ENCODE peak calls at places on chromosomes 4 and X, in four cellular contexts. One of them, this sample, is unnamed.
A peak's percentile ranks its signal among the peaks of the same experiment; 100 is the strongest.

GRCh38 chrX:95071621-95072020 is 1397.6 kb downstream of the FAM133A start:
- DNase-seq in transverse colon: no peak
- DNase-seq in H9: no peak
- DNase-seq in CD4-positive, alpha-beta T cell: no peak
- DNase-seq in this sample: no peak

GRCh38 chr4:61068745-61069144 is 131.4 kb upstream of the ADGRL3 start:
- DNase-seq in transverse colon: no peak
- DNase-seq in H9: no peak
- DNase-seq in CD4-positive, alpha-beta T cell: no peak
- DNase-seq in this sample: no peak

GRCh38 chrX:41145920-41146608 is 60.8 kb downstream of the USP9X start:
- DNase-seq in transverse colon: no peak
- DNase-seq in H9: no peak
- DNase-seq in CD4-positive, alpha-beta T cell: no peak
- DNase-seq in this sample: peak; percentile 37

GRCh38 chr4:4781936-4782754 is 77.3 kb upstream of the MSX1 start:
- DNase-seq in transverse colon: no peak
- DNase-seq in H9: no peak
- DNase-seq in CD4-positive, alpha-beta T cell: no peak
- DNase-seq in this sample: no peak

GRCh38 chrX:132488819-132489255 is at the start of gene MBNL3:
- DNase-seq in transverse colon: peak; percentile 68
- DNase-seq in H9: peak; percentile 67
- DNase-seq in CD4-positive, alpha-beta T cell: peak; percentile 55
- DNase-seq in this sample: no peak

GRCh38 chrX:55638933-55639332 is 15.7 kb downstream of the FOXR2 start:
- DNase-seq in transverse colon: no peak
- DNase-seq in H9: no peak
- DNase-seq in CD4-positive, alpha-beta T cell: no peak
- DNase-seq in this sample: no peak

GRCh38 chr4:53914313-53915016 is 149.9 kb downstream of the CHIC2 start:
- DNase-seq in transverse colon: no peak
- DNase-seq in H9: no peak
- DNase-seq in CD4-positive, alpha-beta T cell: no peak
- DNase-seq in this sample: peak; percentile 10

GRCh38 chrX:153598541-153599191 is at the start of gene CCNQ:
- DNase-seq in transverse colon: peak; percentile 36
- DNase-seq in H9: peak; percentile 33
- DNase-seq in CD4-positive, alpha-beta T cell: no peak
- DNase-seq in this sample: peak; percentile 48

GRCh38 chrX:23656684-23657083 is 10.6 kb upstream of the PRDX4 start:
- DNase-seq in transverse colon: no peak
- DNase-seq in H9: no peak
- DNase-seq in CD4-positive, alpha-beta T cell: no peak
- DNase-seq in this sample: no peak

GRCh38 chrX:40734956-40735317 is 405 bp downstream of the MED14 start:
- DNase-seq in transverse colon: peak; percentile 37
- DNase-seq in H9: no peak
- DNase-seq in CD4-positive, alpha-beta T cell: peak; percentile 1
- DNase-seq in this sample: no peak

GRCh38 chr4:42736538-42736937 is 79.6 kb upstream of the ATP8A1 start:
- DNase-seq in transverse colon: no peak
- DNase-seq in H9: no peak
- DNase-seq in CD4-positive, alpha-beta T cell: no peak
- DNase-seq in this sample: no peak

GRCh38 chr4:30945586-30945985 is 225.4 kb downstream of the PCDH7 start:
- DNase-seq in transverse colon: no peak
- DNase-seq in H9: no peak
- DNase-seq in CD4-positive, alpha-beta T cell: no peak
- DNase-seq in this sample: peak; percentile 2

GRCh38 chr4:71833175-71833900 is 49.5 kb upstream of the GC start:
- DNase-seq in transverse colon: peak; percentile 41
- DNase-seq in H9: no peak
- DNase-seq in CD4-positive, alpha-beta T cell: no peak
- DNase-seq in this sample: no peak

GRCh38 chrX:22795680-22796079 is 204.1 kb upstream of the DDX53 start:
- DNase-seq in transverse colon: no peak
- DNase-seq in H9: no peak
- DNase-seq in CD4-positive, alpha-beta T cell: no peak
- DNase-seq in this sample: no peak

GRCh38 chr4:7647932-7648812 is 213.4 kb upstream of the PSAPL1 start:
- DNase-seq in transverse colon: no peak
- DNase-seq in H9: no peak
- DNase-seq in CD4-positive, alpha-beta T cell: no peak
- DNase-seq in this sample: peak; percentile 48

GRCh38 chrX:129606918-129607317 is 47.8 kb downstream of the APLN start:
- DNase-seq in transverse colon: peak; percentile 74
- DNase-seq in H9: no peak
- DNase-seq in CD4-positive, alpha-beta T cell: peak; percentile 42
- DNase-seq in this sample: peak; percentile 48

GRCh38 chr4:113757486-113757885 is 4.1 kb downstream of the CAMK2D start:
- DNase-seq in transverse colon: no peak
- DNase-seq in H9: no peak
- DNase-seq in CD4-positive, alpha-beta T cell: no peak
- DNase-seq in this sample: no peak

GRCh38 chrX:30215357-30215843 is at the start of gene MAGEB2:
- DNase-seq in transverse colon: no peak
- DNase-seq in H9: no peak
- DNase-seq in CD4-positive, alpha-beta T cell: no peak
- DNase-seq in this sample: no peak

GRCh38 chr4:7068883-7069282 is 1.0 kb upstream of the GRPEL1 start:
- DNase-seq in transverse colon: no peak
- DNase-seq in H9: peak; percentile 61
- DNase-seq in CD4-positive, alpha-beta T cell: no peak
- DNase-seq in this sample: no peak

GRCh38 chr4:3168029-3168428 is 80.9 kb upstream of the MSANTD1 start:
- DNase-seq in transverse colon: no peak
- DNase-seq in H9: no peak
- DNase-seq in CD4-positive, alpha-beta T cell: no peak
- DNase-seq in this sample: no peak

GRCh38 chrX:75181721-75182120 is 25.6 kb upstream of the ABCB7 start:
- DNase-seq in transverse colon: no peak
- DNase-seq in H9: no peak
- DNase-seq in CD4-positive, alpha-beta T cell: no peak
- DNase-seq in this sample: no peak

GRCh38 chr4:128517739-128518510 is 230.3 kb upstream of the PGRMC2 start:
- DNase-seq in transverse colon: peak; percentile 14
- DNase-seq in H9: no peak
- DNase-seq in CD4-positive, alpha-beta T cell: no peak
- DNase-seq in this sample: peak; percentile 76

GRCh38 chrX:15497865-15498264 is 2.7 kb upstream of the BMX start:
- DNase-seq in transverse colon: peak; percentile 56
- DNase-seq in H9: peak; percentile 72
- DNase-seq in CD4-positive, alpha-beta T cell: peak; percentile 12
- DNase-seq in this sample: no peak
- H3K27me3 ChIP-seq in transverse colon: no peaks in the 10 kb centered on the region
- H3K27me3 ChIP-seq in H9: no peaks in the 10 kb centered on the region
- H3K27me3 ChIP-seq in CD4-positive, alpha-beta T cell: peaks cover 14% of the 10 kb centered on the region
- H3K27me3 ChIP-seq in this sample: no peaks in the 10 kb centered on the region

DNA sequence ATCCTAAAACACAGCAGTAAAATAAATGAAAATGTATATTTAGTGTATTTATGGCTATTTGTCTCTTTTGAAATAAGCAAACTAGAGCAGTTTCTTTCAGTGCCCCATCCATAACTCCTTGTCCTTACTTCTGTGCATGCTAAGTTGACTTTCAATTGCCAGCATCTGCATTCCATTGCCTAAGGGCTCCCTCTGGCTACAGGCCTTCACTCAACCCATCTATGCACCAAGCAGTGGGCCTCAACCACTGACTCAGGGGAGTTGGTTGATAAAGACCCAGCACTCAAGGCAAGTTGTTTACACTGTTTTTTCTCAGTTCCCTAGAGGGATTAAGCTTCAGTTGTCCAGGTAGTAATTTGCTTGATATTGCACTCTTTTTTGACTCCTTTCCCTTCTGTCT is 265.7 kb downstream of the IQCM start:
- DNase-seq in transverse colon: no peak
- DNase-seq in H9: peak; percentile 62
- DNase-seq in CD4-positive, alpha-beta T cell: no peak
- DNase-seq in this sample: no peak
- TF ChIP-seq CTCF in transverse colon: no peak
- TF ChIP-seq CTCF in H9: peak; percentile 40
- TF ChIP-seq CTCF in CD4-positive, alpha-beta T cell: no peak
- TF ChIP-seq CTCF in this sample: no peak

GRCh38 chrX:39493168-39493567 is 604.6 kb downstream of the BCOR start:
- DNase-seq in transverse colon: no peak
- DNase-seq in H9: no peak
- DNase-seq in CD4-positive, alpha-beta T cell: no peak
- DNase-seq in this sample: no peak

GRCh38 chrX:39501822-39502221 is 595.9 kb downstream of the BCOR start:
- DNase-seq in transverse colon: no peak
- DNase-seq in H9: no peak
- DNase-seq in CD4-positive, alpha-beta T cell: no peak
- DNase-seq in this sample: no peak

GRCh38 chrX:39492495-39493162 is 605.1 kb downstream of the BCOR start:
- DNase-seq in transverse colon: no peak
- DNase-seq in H9: no peak
- DNase-seq in CD4-positive, alpha-beta T cell: no peak
- DNase-seq in this sample: no peak

GRCh38 chrX:39499996-39500395 is 597.8 kb downstream of the BCOR start:
- DNase-seq in transverse colon: no peak
- DNase-seq in H9: no peak
- DNase-seq in CD4-positive, alpha-beta T cell: no peak
- DNase-seq in this sample: no peak

GRCh38 chrX:39497717-39498265 is 600.0 kb downstream of the BCOR start:
- DNase-seq in transverse colon: no peak
- DNase-seq in H9: no peak
- DNase-seq in CD4-positive, alpha-beta T cell: no peak
- DNase-seq in this sample: no peak
- H3K27ac ChIP-seq in transverse colon: no peak overlapping the region
- H3K27ac ChIP-seq in H9: no peak overlapping the region
- H3K27ac ChIP-seq in CD4-positive, alpha-beta T cell: no peak overlapping the region
- H3K27ac ChIP-seq in this sample: no peak overlapping the region

GRCh38 chrX:131068945-131069719 is 11.0 kb downstream of the ARHGAP36 start:
- DNase-seq in transverse colon: no peak
- DNase-seq in H9: peak; percentile 85
- DNase-seq in CD4-positive, alpha-beta T cell: no peak
- DNase-seq in this sample: no peak

GRCh38 chrX:131072871-131073571 is 14.9 kb downstream of the ARHGAP36 start:
- DNase-seq in transverse colon: no peak
- DNase-seq in H9: peak; percentile 41
- DNase-seq in CD4-positive, alpha-beta T cell: no peak
- DNase-seq in this sample: no peak

GRCh38 chrX:131067846-131068745 is 9.9 kb downstream of the ARHGAP36 start:
- DNase-seq in transverse colon: no peak
- DNase-seq in H9: peak; percentile 45
- DNase-seq in CD4-positive, alpha-beta T cell: no peak
- DNase-seq in this sample: no peak

GRCh38 chrX:131073607-131074006 is 15.5 kb downstream of the ARHGAP36 start:
- DNase-seq in transverse colon: no peak
- DNase-seq in H9: no peak
- DNase-seq in CD4-positive, alpha-beta T cell: no peak
- DNase-seq in this sample: no peak
- H3K27me3 ChIP-seq in transverse colon: peaks cover 28% of the 10 kb centered on the region
- H3K27me3 ChIP-seq in H9: peaks cover 55% of the 10 kb centered on the region
- H3K27me3 ChIP-seq in CD4-positive, alpha-beta T cell: peaks cover 53% of the 10 kb centered on the region
- H3K27me3 ChIP-seq in this sample: peaks cover 37% of the 10 kb centered on the region

DNA sequence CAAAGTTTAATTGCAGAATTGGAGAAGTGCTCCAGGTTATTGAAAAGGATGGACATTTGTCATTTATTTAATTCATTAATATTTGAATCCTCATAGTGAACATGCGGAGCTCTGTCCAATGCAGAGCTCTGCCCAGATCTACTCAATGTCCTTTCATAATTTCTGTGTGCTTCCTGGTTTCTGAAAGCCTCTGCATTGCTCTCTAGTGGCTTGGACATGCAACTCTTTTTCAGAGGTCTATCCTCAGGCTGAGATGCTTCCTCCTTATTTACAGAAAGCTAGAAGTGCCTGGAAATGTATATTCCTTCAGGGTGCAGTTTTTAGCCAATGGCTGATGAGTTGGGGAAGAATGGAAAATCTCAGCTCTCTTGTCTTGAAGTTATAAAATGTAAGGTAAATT is 786.1 kb upstream of the AADAT start:
- DNase-seq in transverse colon: no peak
- DNase-seq in H9: no peak
- DNase-seq in CD4-positive, alpha-beta T cell: no peak
- DNase-seq in this sample: no peak
- TF ChIP-seq CTCF in transverse colon: no peak
- TF ChIP-seq CTCF in H9: peak; percentile 58
- TF ChIP-seq CTCF in CD4-positive, alpha-beta T cell: no peak
- TF ChIP-seq CTCF in this sample: no peak

GRCh38 chr4:1217366-1217765 is 31.6 kb downstream of the CTBP1 start:
- DNase-seq in transverse colon: no peak
- DNase-seq in H9: no peak
- DNase-seq in CD4-positive, alpha-beta T cell: no peak
- DNase-seq in this sample: no peak

GRCh38 chr4:1219553-1219950 is 29.4 kb downstream of the CTBP1 start:
- DNase-seq in transverse colon: no peak
- DNase-seq in H9: no peak
- DNase-seq in CD4-positive, alpha-beta T cell: no peak
- DNase-seq in this sample: no peak

GRCh38 chr4:1220566-1220965 is 28.4 kb downstream of the CTBP1 start:
- DNase-seq in transverse colon: no peak
- DNase-seq in H9: no peak
- DNase-seq in CD4-positive, alpha-beta T cell: no peak
- DNase-seq in this sample: no peak

GRCh38 chr4:1216869-1217294 is 32.0 kb downstream of the CTBP1 start:
- DNase-seq in transverse colon: peak; percentile 63
- DNase-seq in H9: no peak
- DNase-seq in CD4-positive, alpha-beta T cell: peak; percentile 57
- DNase-seq in this sample: no peak

DNA sequence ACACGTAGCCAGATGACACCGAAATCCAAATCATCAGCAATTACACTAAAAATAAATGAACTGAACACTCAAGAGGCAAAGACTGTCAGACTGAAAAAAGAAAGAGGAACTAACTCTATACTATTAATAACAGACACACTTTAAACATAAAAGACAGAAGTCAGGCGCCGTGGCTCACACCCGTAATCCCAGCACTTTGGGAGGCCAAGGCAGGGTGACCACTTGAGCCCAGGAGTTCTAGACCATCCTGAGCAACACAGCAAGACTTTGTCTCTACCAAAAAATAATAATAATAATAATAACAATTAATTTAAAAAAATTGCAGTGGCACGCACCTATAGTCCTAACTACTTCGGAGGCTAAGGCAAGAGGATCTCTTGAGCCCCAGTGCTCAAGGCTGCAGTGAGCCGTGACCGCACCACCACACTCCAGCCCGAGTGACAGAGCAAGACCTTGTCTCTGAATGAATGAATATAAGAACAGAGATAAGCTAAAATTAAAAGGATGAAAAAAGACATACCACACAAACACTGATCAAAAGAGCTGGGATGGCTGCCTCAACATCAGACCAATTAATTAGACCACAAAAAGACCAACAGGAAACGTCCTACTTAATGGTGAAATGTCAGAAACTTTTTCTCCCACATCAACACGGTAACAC is 29.9 kb downstream of the CTBP1 start:
- DNase-seq in transverse colon: peak; percentile 40
- DNase-seq in H9: no peak
- DNase-seq in CD4-positive, alpha-beta T cell: no peak
- DNase-seq in this sample: no peak
- H3K27ac ChIP-seq in transverse colon: peak overlapping the region; percentile 28
- H3K27ac ChIP-seq in H9: no peak overlapping the region
- H3K27ac ChIP-seq in CD4-positive, alpha-beta T cell: no peak overlapping the region
- H3K27ac ChIP-seq in this sample: no peak overlapping the region

This sample was measured in PC-9.